ENCODE peak calls at places on chromosome 16, in seven cellular contexts. J is heart left ventricle, S is neural progenitor cell, O is left ventricle myocardium inferior, U is heart right ventricle, D is NT2/D1, K is pancreas. L is an unnamed sample.

GRCh38 chr16:67154578-67155304 is 3.9 kb upstream of the B3GNT9 start:
- DNase-seq in J (no peak), S (peak; percentile 66), O (no peak), U (no peak), D (no peak), K (no peak), L (no peak)

GRCh38 chr16:85902366-85903155 is 3.6 kb downstream of the IRF8 start:
- DNase-seq in J (no peak), S (peak; percentile 75), O (no peak), U (no peak), D (no peak), K (peak; percentile 59), L (no peak)

GRCh38 chr16:74186589-74186988 is 110.0 kb upstream of the PSMD7 start:
- DNase-seq in J (no peak), S (no peak), O (no peak), U (no peak), D (no peak), K (no peak), L (no peak)

GRCh38 chr16:86905302-86905701 is 327.0 kb downstream of the FOXL1 start:
- DNase-seq in J (no peak), S (no peak), O (no peak), U (no peak), D (no peak), K (no peak), L (no peak)

GRCh38 chr16:9593440-9593839 is 502.0 kb downstream of the HAPSTR1 start:
- DNase-seq in J (no peak), S (no peak), O (no peak), U (no peak), D (no peak), K (no peak), L (no peak)

GRCh38 chr16:88635671-88636070 is 2.7 kb upstream of the IL17C start:
- DNase-seq in J (no peak), S (no peak), O (no peak), U (no peak), D (no peak), K (no peak), L (no peak)

GRCh38 chr16:56314244-56314850 is 111.0 kb downstream of the AMFR start:
- DNase-seq in J (no peak), S (no peak), O (no peak), U (no peak), D (no peak), K (no peak), L (no peak)

GRCh38 chr16:51550785-51551184 is 399.7 kb upstream of the SALL1 start:
- DNase-seq in J (no peak), S (no peak), O (no peak), U (no peak), D (no peak), K (no peak), L (no peak)

GRCh38 chr16:84985079-84986065 is 26.0 kb downstream of the ZDHHC7 start:
- DNase-seq in J (no peak), S (no peak), O (no peak), U (no peak), D (no peak), K (no peak), L (no peak)

GRCh38 chr16:10601444-10602401 is 21.3 kb upstream of the EMP2 start:
- DNase-seq in J (peak; percentile 42), S (no peak), O (peak; percentile 41), U (peak; percentile 34), D (no peak), K (no peak), L (no peak)

GRCh38 chr16:48426244-48427135 is 41.3 kb upstream of the SIAH1 start:
- DNase-seq in J (no peak), S (no peak), O (no peak), U (no peak), D (no peak), K (no peak), L (no peak)

GRCh38 chr16:27474921-27475320 is 72.9 kb downstream of the IL21R start:
- DNase-seq in J (no peak), S (no peak), O (no peak), U (no peak), D (no peak), K (no peak), L (no peak)
- H3K4me1 ChIP-seq in J (no peaks in the 10 kb centered on the region), S (no peaks in the 10 kb centered on the region), O (peaks cover 12% of the 10 kb centered on the region), U (no peaks in the 10 kb centered on the region), D (no peaks in the 10 kb centered on the region), K (no peaks in the 10 kb centered on the region), L (peaks cover 6% of the 10 kb centered on the region)

GRCh38 chr16:8571061-8571596 is 19.2 kb downstream of the TMEM114 start:
- DNase-seq in J (no peak), S (peak; percentile 68), O (no peak), U (no peak), D (peak; percentile 63), K (no peak), L (no peak)
- H3K4me3 ChIP-seq in J (no peak overlapping the region), S (no peak overlapping the region), O (no peak overlapping the region), U (no peak overlapping the region), D (no peak overlapping the region), K (no peak overlapping the region), L (no peak overlapping the region)

GRCh38 chr16:31877876-31878642 is 4.5 kb downstream of the ZNF267 start:
- DNase-seq in J (no peak), S (no peak), O (no peak), U (no peak), D (no peak), K (no peak), L (no peak)
- H3K9me3 ChIP-seq in J (no peaks in the 10 kb centered on the region), S (no peaks in the 10 kb centered on the region), O (no peaks in the 10 kb centered on the region), U (no peaks in the 10 kb centered on the region), D (peaks cover 10% of the 10 kb centered on the region), K (no peaks in the 10 kb centered on the region), L (peaks cover 4% of the 10 kb centered on the region)

GRCh38 chr16:27317738-27318398 is 4.1 kb downstream of the IL4R start:
- DNase-seq in J (no peak), S (no peak), O (no peak), U (no peak), D (no peak), K (no peak), L (no peak)

GRCh38 chr16:27318399-27319256 is 4.9 kb downstream of the IL4R start:
- DNase-seq in J (peak; percentile 56), S (no peak), O (peak; percentile 47), U (peak; percentile 53), D (no peak), K (no peak), L (no peak)

GRCh38 chr16:27315333-27316037 is 1.7 kb downstream of the IL4R start:
- DNase-seq in J (peak; percentile 46), S (peak; percentile 43), O (peak; percentile 27), U (peak; percentile 36), D (no peak), K (peak; percentile 59), L (no peak)

GRCh38 chr16:27316038-27316680 is 2.4 kb downstream of the IL4R start:
- DNase-seq in J (no peak), S (no peak), O (no peak), U (no peak), D (no peak), K (no peak), L (no peak)

DNA sequence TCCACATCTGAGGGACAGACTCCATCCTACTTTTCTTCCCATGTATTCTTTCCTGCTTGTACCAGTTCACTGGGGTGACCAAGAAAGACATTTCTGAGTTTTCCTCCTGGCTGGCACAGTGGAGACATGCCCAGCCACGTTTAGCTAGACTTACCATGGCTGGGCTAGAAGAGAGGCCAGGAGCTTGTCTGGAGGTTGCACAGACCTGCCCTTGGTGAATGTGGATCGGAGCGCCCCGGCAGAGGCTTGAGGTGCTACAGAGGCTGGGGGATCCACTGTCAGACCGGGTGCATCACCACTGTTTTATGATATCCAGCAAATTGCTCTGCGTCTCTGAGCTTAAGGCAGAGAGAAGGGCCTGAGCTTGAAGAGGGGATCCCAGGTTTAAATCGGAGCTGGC is 3.5 kb downstream of the IL4R start:
- DNase-seq in J (no peak), S (no peak), O (no peak), U (no peak), D (no peak), K (no peak), L (no peak)
- H3K4me1 ChIP-seq in J (peaks cover 6% of the 10 kb centered on the region), S (no peaks in the 10 kb centered on the region), O (peaks cover 83% of the 10 kb centered on the region), U (no peaks in the 10 kb centered on the region), D (peaks cover 17% of the 10 kb centered on the region), K (peaks cover 13% of the 10 kb centered on the region), L (peaks cover 36% of the 10 kb centered on the region)